ENCODE peak calls at places on chromosomes 13 and 19, in nine cellular contexts. R is K562; O is ovary; Z is right lobe of liver; A is colonic mucosa; C is MM.1S; T is AG04450; L is esophagus squamous epithelium; V is CD4-positive, alpha-beta T cell. K is an unnamed sample. For H3K9me3, the result is how much of the 10 kb centered on the place peaks cover.

GRCh38 chr19:51246153-51246552 is 4.7 kb upstream of the SIGLECL1 start:
- DNase-seq in R (peak), O (no peak), Z (no peak), A (no peak), C (no peak), T (no peak), L (no peak), V (no peak), K (no peak)

GRCh38 chr13:110436276-110436675 is 125.2 kb downstream of the RAB20 start:
- DNase-seq in R (no peak), O (no peak), Z (no peak), A (no peak), C (no peak), T (no peak), L (no peak), V (no peak), K (no peak)

GRCh38 chr19:6536138-6536671 is 5.4 kb downstream of the TNFSF9 start:
- DNase-seq in R (peak), O (no peak), Z (no peak), A (peak), C (peak), T (no peak), L (peak), V (peak), K (no peak)

GRCh38 chr13:114142137-114142550 is 9.7 kb upstream of the RASA3 start:
- DNase-seq in R (no peak), O (no peak), Z (peak), A (no peak), C (no peak), T (no peak), L (no peak), V (peak), K (peak)

GRCh38 chr13:30376426-30377311 is 45.6 kb upstream of the UBE2L5 start:
- DNase-seq in R (no peak), O (no peak), Z (no peak), A (peak), C (peak), T (no peak), L (peak), V (peak), K (no peak)

GRCh38 chr13:51065372-51066090 is 45.5 kb downstream of the C13orf42 start:
- DNase-seq in R (no peak), O (no peak), Z (no peak), A (no peak), C (no peak), T (no peak), L (no peak), V (no peak), K (no peak)

GRCh38 chr13:74105871-74106270 is 28.3 kb downstream of the KLF12 start:
- DNase-seq in R (no peak), O (no peak), Z (no peak), A (no peak), C (no peak), T (no peak), L (no peak), V (no peak), K (no peak)

GRCh38 chr13:25203256-25203794 is 31.2 kb upstream of the AMER2 start:
- DNase-seq in R (no peak), O (no peak), Z (no peak), A (no peak), C (no peak), T (no peak), L (no peak), V (no peak), K (no peak)

GRCh38 chr19:50387176-50387867 is 3.2 kb downstream of the POLD1 start:
- DNase-seq in R (no peak), O (no peak), Z (no peak), A (no peak), C (no peak), T (no peak), L (no peak), V (no peak), K (no peak)

GRCh38 chr19:14536926-14537692 is 7.7 kb downstream of the TECR start:
- DNase-seq in R (peak), O (peak), Z (peak), A (peak), C (no peak), T (no peak), L (no peak), V (peak), K (peak)

GRCh38 chr13:51603716-51604115 is 19.5 kb downstream of the WDFY2 start:
- DNase-seq in R (no peak), O (no peak), Z (no peak), A (no peak), C (no peak), T (no peak), L (no peak), V (no peak), K (no peak)

GRCh38 chr13:62357887-62358645 is 942.4 kb upstream of the PCDH20 start:
- DNase-seq in R (no peak), O (no peak), Z (no peak), A (no peak), C (peak), T (peak), L (no peak), V (no peak), K (no peak)

GRCh38 chr19:28213476-28214082 is 999.4 kb downstream of the UQCRFS1 start:
- DNase-seq in R (peak), O (no peak), Z (no peak), A (no peak), C (no peak), T (no peak), L (no peak), V (no peak), K (no peak)

GRCh38 chr19:33177417-33177976 is 16.6 kb upstream of the LRP3 start:
- DNase-seq in R (peak), O (no peak), Z (no peak), A (no peak), C (no peak), T (no peak), L (peak), V (peak), K (no peak)

GRCh38 chr13:75870397-75870801 is 234.3 kb downstream of the LMO7 start:
- DNase-seq in R (peak), O (no peak), Z (no peak), A (no peak), C (peak), T (no peak), L (no peak), V (no peak), K (no peak)

GRCh38 chr13:26965976-26966375 is 205.4 kb upstream of the GPR12 start:
- DNase-seq in R (no peak), O (peak), Z (peak), A (no peak), C (no peak), T (peak), L (no peak), V (no peak), K (no peak)

GRCh38 chr13:24040835-24041234 is 119.7 kb upstream of the SPATA13 start:
- DNase-seq in R (no peak), O (no peak), Z (no peak), A (no peak), C (no peak), T (no peak), L (no peak), V (no peak), K (no peak)

GRCh38 chr19:10404888-10405808 is 1.8 kb upstream of the CDC37 start:
- DNase-seq in R (no peak), O (no peak), Z (no peak), A (no peak), C (no peak), T (no peak), L (no peak), V (peak), K (no peak)

GRCh38 chr19:30719189-30719990 is 347.2 kb downstream of the ZNF536 start:
- DNase-seq in R (peak), O (peak), Z (peak), A (peak), C (peak), T (no peak), L (no peak), V (no peak), K (no peak)

GRCh38 chr13:110309661-110310524 is 2.8 kb downstream of the COL4A2 start:
- DNase-seq in R (no peak), O (no peak), Z (no peak), A (no peak), C (no peak), T (no peak), L (no peak), V (no peak), K (no peak)

GRCh38 chr19:8615813-8616596 is 5.5 kb upstream of the ADAMTS10 start:
- DNase-seq in R (peak), O (peak), Z (peak), A (peak), C (peak), T (no peak), L (no peak), V (peak), K (no peak)

GRCh38 chr13:42986176-42986574 is 5.9 kb downstream of the EPSTI1 start:
- DNase-seq in R (no peak), O (no peak), Z (no peak), A (no peak), C (no peak), T (no peak), L (no peak), V (no peak), K (no peak)

GRCh38 chr13:60134376-60134775 is 29.4 kb downstream of the DIAPH3 start:
- DNase-seq in R (no peak), O (no peak), Z (no peak), A (no peak), C (no peak), T (no peak), L (no peak), V (no peak), K (no peak)

GRCh38 chr13:26486550-26486949 is 70.9 kb upstream of the WASF3 start:
- DNase-seq in R (no peak), O (no peak), Z (no peak), A (no peak), C (no peak), T (no peak), L (no peak), V (no peak), K (no peak)

GRCh38 chr13:50124536-50125305 is 109.5 kb downstream of the KCNRG start:
- DNase-seq in R (peak), O (peak), Z (peak), A (peak), C (peak), T (no peak), L (no peak), V (peak), K (no peak)

GRCh38 chr13:80048802-80049201 is 292.1 kb downstream of the SPRY2 start:
- DNase-seq in R (peak), O (peak), Z (peak), A (peak), C (peak), T (peak), L (peak), V (peak), K (peak)

GRCh38 chr13:85985791-85986190 is 186.6 kb upstream of the SLITRK6 start:
- DNase-seq in R (no peak), O (no peak), Z (no peak), A (no peak), C (no peak), T (no peak), L (no peak), V (no peak), K (no peak)

GRCh38 chr19:46537136-46538097 is 41.8 kb upstream of the PNMA8B start:
- DNase-seq in R (peak), O (no peak), Z (no peak), A (peak), C (peak), T (no peak), L (no peak), V (peak), K (no peak)

GRCh38 chr19:16325161-16325527 is 518 bp downstream of the KLF2 start:
- DNase-seq in R (peak), O (peak), Z (no peak), A (peak), C (peak), T (no peak), L (no peak), V (peak), K (no peak)
- TF ChIP-seq CTCF in R (peak), O (peak), Z (peak), A (no peak), C (no peak), T (no peak), L (no peak), V (no peak), K (peak)

DNA sequence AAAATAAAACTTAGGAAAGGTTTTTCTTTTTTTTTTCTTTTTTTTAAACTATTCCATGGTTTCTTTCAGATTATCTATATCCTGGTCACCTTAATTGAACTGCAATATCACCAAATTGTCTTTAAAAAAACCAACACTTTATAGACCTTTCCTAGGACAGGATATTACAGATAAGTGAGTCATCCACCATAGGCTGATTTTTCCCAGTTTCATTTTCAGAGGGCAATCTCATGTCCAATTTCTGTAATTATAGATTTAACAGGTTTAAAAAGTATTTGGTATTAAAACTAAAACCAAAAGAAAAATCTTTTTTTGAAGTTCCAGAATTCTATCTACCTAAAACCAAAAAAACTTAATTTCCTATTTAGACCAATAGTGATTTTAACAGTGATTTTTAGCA is 13.2 kb downstream of the SPART start:
- DNase-seq in R (no peak), O (no peak), Z (no peak), A (no peak), C (no peak), T (no peak), L (no peak), V (no peak), K (no peak)
- H3K9me3 ChIP-seq in R (under half), O (under half), Z (under half), A (under half), C (under half), T (under half), L (under half), V (under half), K (under half)

GRCh38 chr19:38675611-38676010 is 28.2 kb downstream of the ACTN4 start:
- DNase-seq in R (peak), O (no peak), Z (no peak), A (no peak), C (peak), T (no peak), L (no peak), V (no peak), K (no peak)
- TF ChIP-seq CTCF in R (peak), O (no peak), Z (no peak), A (no peak), C (no peak), T (no peak), L (no peak), V (no peak), K (no peak)

GRCh38 chr19:58181902-58182576 is 822 bp upstream of the ZNF274 start:
- DNase-seq in R (peak), O (peak), Z (no peak), A (peak), C (peak), T (no peak), L (no peak), V (peak), K (no peak)
- H3K9me3 ChIP-seq in R (under half), O (half or more), Z (under half), A (under half), C (under half), T (half or more), L (under half), V (half or more), K (under half)

DNA sequence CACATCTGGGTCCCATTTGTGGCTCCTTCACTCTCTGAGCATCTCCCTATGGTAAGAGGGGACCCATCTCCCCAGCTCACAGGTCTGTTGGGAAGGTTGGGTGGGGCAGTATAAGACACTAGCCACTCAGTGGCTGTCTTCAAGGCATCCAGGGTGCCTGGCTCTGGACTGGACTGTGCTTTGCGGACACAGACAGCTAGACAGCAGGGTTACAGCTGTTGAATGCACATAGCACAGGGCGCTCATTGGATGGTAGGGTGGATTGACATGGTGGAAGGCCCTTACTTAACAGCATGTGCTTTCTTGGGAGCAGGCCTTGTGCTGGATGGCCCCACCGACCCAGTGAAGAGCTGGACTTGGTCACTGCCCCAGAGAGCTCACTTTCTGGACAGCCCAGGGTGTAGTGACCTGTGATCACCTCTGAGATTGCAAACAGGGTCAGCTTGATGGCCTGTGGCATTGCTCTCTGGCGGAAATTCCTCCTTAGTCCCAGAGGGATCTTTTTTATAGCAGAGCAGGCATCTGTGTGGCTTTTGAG is 1.9 kb downstream of the ZNF444 start:
- DNase-seq in R (no peak), O (no peak), Z (peak), A (no peak), C (no peak), T (no peak), L (no peak), V (no peak), K (no peak)
- TF ChIP-seq CTCF in R (no peak), O (no peak), Z (no peak), A (no peak), C (no peak), T (no peak), L (no peak), V (no peak), K (no peak)

GRCh38 chr19:57927587-57927986 is 7.6 kb downstream of the ZNF418 start:
- DNase-seq in R (no peak), O (no peak), Z (no peak), A (no peak), C (no peak), T (no peak), L (no peak), V (no peak), K (no peak)
- H3K9me3 ChIP-seq in R (under half), O (half or more), Z (under half), A (under half), C (under half), T (half or more), L (under half), V (half or more), K (under half)

GRCh38 chr19:41339936-41340335 is 13.8 kb downstream of the TGFB1 start:
- DNase-seq in R (no peak), O (no peak), Z (no peak), A (no peak), C (no peak), T (no peak), L (no peak), V (no peak), K (no peak)

GRCh38 chr19:41344162-41344561 is 9.6 kb downstream of the TGFB1 start:
- DNase-seq in R (no peak), O (no peak), Z (no peak), A (no peak), C (no peak), T (no peak), L (no peak), V (no peak), K (no peak)

GRCh38 chr19:41341669-41342490 is 11.8 kb downstream of the TGFB1 start:
- DNase-seq in R (no peak), O (no peak), Z (no peak), A (peak), C (no peak), T (no peak), L (no peak), V (no peak), K (no peak)
- TF ChIP-seq CTCF in R (no peak), O (no peak), Z (no peak), A (peak), C (no peak), T (no peak), L (no peak), V (peak), K (peak)

GRCh38 chr19:15663245-15663644 is 9.6 kb upstream of the CYP4F12 start:
- DNase-seq in R (no peak), O (no peak), Z (no peak), A (no peak), C (no peak), T (no peak), L (no peak), V (no peak), K (no peak)
- H3K9me3 ChIP-seq in R (under half), O (under half), Z (under half), A (under half), C (under half), T (under half), L (under half), V (under half), K (under half)

DNA sequence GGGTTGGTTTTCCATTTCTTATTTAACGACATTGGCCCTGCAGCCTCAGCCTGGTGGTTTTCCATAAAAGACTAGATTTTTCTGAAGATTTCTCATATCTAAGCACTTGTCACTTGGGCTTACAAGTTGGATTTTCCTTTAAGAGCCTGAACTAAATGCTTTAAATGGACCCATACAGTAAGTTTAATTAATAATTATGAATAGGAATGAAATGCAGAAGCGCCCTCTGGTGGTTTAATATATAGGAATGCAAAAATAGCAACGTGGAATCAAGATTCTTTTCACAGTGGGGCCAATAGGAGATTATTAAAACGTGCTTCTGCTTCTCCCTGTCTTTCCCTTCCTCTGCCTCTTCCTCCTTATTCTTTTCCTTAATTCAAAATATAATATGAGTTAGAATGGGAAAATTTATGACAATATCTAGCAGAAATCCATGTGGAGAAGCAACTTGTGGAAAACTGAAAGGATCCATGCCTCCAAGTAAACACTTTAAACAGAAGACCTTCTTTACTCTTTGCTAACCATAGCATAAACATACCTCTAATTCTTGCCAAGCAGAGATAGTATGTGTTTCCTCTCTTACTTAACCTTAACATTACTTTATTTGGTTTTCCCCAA is 324.0 kb downstream of the GPC5 start:
- DNase-seq in R (peak), O (no peak), Z (no peak), A (no peak), C (peak), T (no peak), L (no peak), V (no peak), K (no peak)
- TF ChIP-seq CTCF in R (peak), O (no peak), Z (peak), A (peak), C (peak), T (peak), L (peak), V (peak), K (peak)